ENCODE peak calls at places on chromosomes 1 and 21, in seven cellular contexts. B is mesendoderm, J is H9, W is H1, Y is neuronal stem cell, V is mesenchymal stem cell, Q is trophoblast cell. R is an unnamed sample.

GRCh38 chr1:168285419-168285790 is 4.7 kb downstream of the TBX19 start:
- DNase-seq in B (peak; percentile 41), J (no peak), W (no peak), Y (no peak), V (no peak), Q (no peak), R (no peak)

GRCh38 chr21:20591294-20591693 is 406.9 kb upstream of the NCAM2 start:
- DNase-seq in B (peak; percentile 10), J (no peak), W (no peak), Y (no peak), V (no peak), Q (peak; percentile 1), R (no peak)

GRCh38 chr1:60031116-60031515 is 42.5 kb downstream of the C1orf87 start:
- DNase-seq in B (no peak), J (no peak), W (no peak), Y (no peak), V (no peak), Q (no peak), R (no peak)

GRCh38 chr1:241639653-241640148 is 468 bp downstream of the CHML start:
- DNase-seq in B (peak; percentile 76), J (peak; percentile 33), W (no peak), Y (no peak), V (peak; percentile 60), Q (peak; percentile 59), R (no peak)

GRCh38 chr21:15679630-15680029 is 50.2 kb upstream of the USP25 start:
- DNase-seq in B (peak; percentile 13), J (no peak), W (no peak), Y (no peak), V (no peak), Q (no peak), R (no peak)

GRCh38 chr1:82160036-82160435 is 359.3 kb downstream of the ADGRL2 start:
- DNase-seq in B (no peak), J (no peak), W (no peak), Y (no peak), V (peak; percentile 71), Q (no peak), R (peak; percentile 67)

GRCh38 chr1:11180342-11180744 is 8.8 kb upstream of the ANGPTL7 start:
- DNase-seq in B (no peak), J (no peak), W (no peak), Y (no peak), V (peak; percentile 29), Q (peak; percentile 4), R (peak; percentile 49)

GRCh38 chr1:109266965-109267364 is 16.0 kb downstream of the PSRC1 start:
- DNase-seq in B (no peak), J (no peak), W (no peak), Y (no peak), V (no peak), Q (peak; percentile 98), R (peak; percentile 44)

GRCh38 chr1:1435911-1436633 is 582 bp downstream of the VWA1 start:
- DNase-seq in B (no peak), J (no peak), W (no peak), Y (no peak), V (no peak), Q (peak; percentile 63), R (no peak)

GRCh38 chr21:36097427-36098230 is 27.8 kb downstream of the CBR1 start:
- DNase-seq in B (no peak), J (no peak), W (no peak), Y (no peak), V (peak; percentile 46), Q (no peak), R (no peak)

GRCh38 chr21:36093512-36093911 is 23.7 kb downstream of the CBR1 start:
- DNase-seq in B (no peak), J (no peak), W (no peak), Y (no peak), V (no peak), Q (no peak), R (no peak)

GRCh38 chr21:36099000-36099399 is 29.2 kb downstream of the CBR1 start:
- DNase-seq in B (no peak), J (no peak), W (no peak), Y (no peak), V (no peak), Q (no peak), R (no peak)

GRCh38 chr21:36092676-36093075 is 22.9 kb downstream of the CBR1 start:
- DNase-seq in B (no peak), J (no peak), W (no peak), Y (no peak), V (no peak), Q (no peak), R (no peak)

GRCh38 chr21:36096398-36097290 is 26.8 kb downstream of the CBR1 start:
- DNase-seq in B (peak; percentile 87), J (peak; percentile 37), W (peak; percentile 59), Y (no peak), V (no peak), Q (peak; percentile 4), R (no peak)
- H3K23ac ChIP-seq in B (no peak overlapping the region), J (no peak overlapping the region), W (no peak overlapping the region), Y (no peak overlapping the region), V (no peak overlapping the region), Q (no peak overlapping the region), R (no peak overlapping the region)

GRCh38 chr1:4062041-4062440 is 162.0 kb upstream of the C1orf174 start:
- DNase-seq in B (no peak), J (no peak), W (no peak), Y (no peak), V (no peak), Q (no peak), R (no peak)
- H3K23ac ChIP-seq in B (no peak overlapping the region), J (no peak overlapping the region), W (no peak overlapping the region), Y (no peak overlapping the region), V (no peak overlapping the region), Q (no peak overlapping the region), R (no peak overlapping the region)

GRCh38 chr1:88530246-88530645 is 153.8 kb upstream of the PKN2 start:
- DNase-seq in B (no peak), J (no peak), W (no peak), Y (no peak), V (no peak), Q (no peak), R (peak; percentile 5)
- H3K23ac ChIP-seq in B (no peak overlapping the region), J (no peak overlapping the region), W (no peak overlapping the region), Y (no peak overlapping the region), V (no peak overlapping the region), Q (no peak overlapping the region), R (no peak overlapping the region)

GRCh38 chr1:156661932-156662587 is 15.1 kb downstream of the NES start:
- DNase-seq in B (peak; percentile 63), J (no peak), W (no peak), Y (no peak), V (peak; percentile 86), Q (peak; percentile 12), R (peak; percentile 60)

GRCh38 chr1:156664046-156664948 is 12.9 kb downstream of the NES start:
- DNase-seq in B (peak; percentile 93), J (peak; percentile 61), W (no peak), Y (no peak), V (peak; percentile 74), Q (no peak), R (peak; percentile 58)

GRCh38 chr1:156662588-156663055 is 14.6 kb downstream of the NES start:
- DNase-seq in B (no peak), J (no peak), W (no peak), Y (no peak), V (no peak), Q (no peak), R (no peak)

GRCh38 chr1:156664949-156665411 is 12.2 kb downstream of the NES start:
- DNase-seq in B (peak; percentile 91), J (peak; percentile 62), W (no peak), Y (no peak), V (peak; percentile 64), Q (no peak), R (no peak)

GRCh38 chr1:156663178-156663577 is 14.0 kb downstream of the NES start:
- DNase-seq in B (peak; percentile 71), J (peak; percentile 61), W (no peak), Y (no peak), V (peak; percentile 68), Q (no peak), R (peak; percentile 79)
- H3K23ac ChIP-seq in B (no peak overlapping the region), J (no peak overlapping the region), W (no peak overlapping the region), Y (no peak overlapping the region), V (no peak overlapping the region), Q (no peak overlapping the region), R (peak overlapping the region; percentile 76)